ENCODE peak calls at places on chromosomes 5 and 9, in nine cellular contexts. Z is AG09309, W is AG04450, Q is fibroblast of villous mesenchyme, S is heart left ventricle, Y is AG10803, T is mucosa of descending colon, O is DND-41, F is fibroblast of mammary gland. P is an unnamed sample.

GRCh38 chr9:83707518-83707767 is 315 bp downstream of the UBQLN1 start:
- DNase-seq in Q (peak), F (no peak), W (no peak), O (no peak), T (no peak), Y (peak), S (no peak), Z (peak), P (no peak)

GRCh38 chr5:91016954-91017690 is 366.0 kb downstream of the ARRDC3 start:
- DNase-seq in Z (no peak), O (no peak), W (peak), Y (peak), S (no peak), Q (peak), T (no peak), F (peak), P (no peak)

GRCh38 chr9:69425402-69425801 is 100.4 kb downstream of the ENTREP1 start:
- DNase-seq in W (no peak), Q (no peak), F (no peak), Y (no peak), Z (no peak), T (no peak), O (no peak), S (no peak), P (no peak)

GRCh38 chr9:137988701-137989100 is 111.1 kb downstream of the CACNA1B start:
- DNase-seq in Q (no peak), Y (no peak), W (no peak), F (no peak), S (no peak), Z (no peak), O (no peak), T (no peak), P (no peak)

GRCh38 chr9:133849076-133849670 is 111.0 kb upstream of the SARDH start:
- DNase-seq in F (no peak), Y (no peak), S (peak), O (no peak), Q (no peak), T (peak), Z (no peak), W (no peak), P (no peak)

GRCh38 chr5:1516615-1517601 is 6.9 kb downstream of the LPCAT1 start:
- DNase-seq in O (peak), Y (peak), S (peak), F (peak), Q (peak), W (peak), Z (peak), T (peak), P (no peak)

GRCh38 chr5:61332369-61332745 is 299 bp downstream of the ZSWIM6 start:
- DNase-seq in Z (no peak), Y (peak), Q (no peak), O (peak), W (no peak), T (peak), F (no peak), S (peak), P (no peak)

GRCh38 chr9:106830527-106831140 is 32.3 kb upstream of the ZNF462 start:
- DNase-seq in Q (no peak), F (peak), T (no peak), Z (no peak), Y (peak), S (no peak), W (no peak), O (no peak), P (no peak)

GRCh38 chr9:4045556-4045955 is 254.3 kb downstream of the GLIS3 start:
- DNase-seq in T (no peak), F (no peak), Y (no peak), Q (peak), Z (no peak), O (no peak), W (no peak), S (no peak), P (no peak)

GRCh38 chr9:38418366-38418765 is 5.9 kb downstream of the IGFBPL1 start:
- DNase-seq in Q (no peak), T (no peak), Y (no peak), W (no peak), Z (no peak), O (no peak), F (no peak), S (no peak), P (no peak)

GRCh38 chr5:1080414-1080813 is 31.4 kb downstream of the SLC12A7 start:
- DNase-seq in S (no peak), W (no peak), Y (no peak), Q (no peak), F (no peak), O (no peak), T (no peak), Z (no peak), P (no peak)

GRCh38 chr5:4511996-4512656 is 628.0 kb upstream of the ADAMTS16 start:
- DNase-seq in O (peak), T (no peak), F (peak), Z (no peak), S (peak), Y (peak), W (no peak), Q (no peak), P (no peak)

GRCh38 chr5:131462479-131462878 is 172.6 kb downstream of the RAPGEF6 start:
- DNase-seq in S (no peak), Z (no peak), O (no peak), W (no peak), Q (no peak), Y (no peak), T (no peak), F (no peak), P (no peak)

GRCh38 chr9:92669527-92669889 is 423 bp downstream of the IPPK start:
- DNase-seq in S (no peak), F (no peak), O (peak), W (no peak), Q (no peak), Y (no peak), T (peak), Z (no peak), P (no peak)

GRCh38 chr5:178320281-178320855 is 87.8 kb upstream of the PHYKPL start:
- DNase-seq in F (no peak), S (no peak), T (no peak), W (no peak), O (no peak), Z (no peak), Y (no peak), Q (no peak), P (no peak)

GRCh38 chr5:9621379-9621903 is 8.7 kb downstream of the TAS2R1 start:
- DNase-seq in Z (peak), S (no peak), Y (peak), T (no peak), Q (peak), F (peak), W (peak), O (no peak), P (no peak)

GRCh38 chr9:98219794-98220370 is 27.4 kb upstream of the CORO2A start:
- DNase-seq in Q (no peak), O (no peak), Y (no peak), F (no peak), W (no peak), S (no peak), Z (no peak), T (no peak), P (no peak)

GRCh38 chr5:167665841-167666375 is 625.5 kb upstream of the WWC1 start:
- DNase-seq in F (no peak), W (no peak), S (no peak), Y (no peak), T (no peak), O (no peak), Z (no peak), Q (no peak), P (no peak)

GRCh38 chr9:13279284-13280162 is at the start of gene MPDZ:
- DNase-seq in S (peak), W (no peak), F (peak), O (no peak), Y (peak), T (peak), Z (no peak), Q (peak), P (no peak)

GRCh38 chr5:133806847-133807246 is 161.6 kb downstream of the C5orf15 start:
- DNase-seq in Y (no peak), T (no peak), O (no peak), F (no peak), Q (no peak), W (no peak), Z (no peak), S (no peak), P (no peak)

GRCh38 chr5:43037929-43038510 is 2.1 kb downstream of the ANXA2R start:
- DNase-seq in Z (no peak), T (no peak), S (no peak), Y (peak), F (peak), O (peak), W (no peak), Q (peak), P (no peak)

GRCh38 chr5:160922311-160922710 is 70.3 kb upstream of the ATP10B start:
- DNase-seq in F (no peak), S (no peak), Z (no peak), O (no peak), Q (no peak), W (no peak), Y (no peak), T (no peak), P (no peak)

GRCh38 chr9:130432362-130432761 is 12.4 kb upstream of the ASS1 start:
- DNase-seq in Y (no peak), T (peak), F (no peak), O (no peak), S (peak), Q (no peak), W (no peak), Z (no peak), P (no peak)

GRCh38 chr9:130433947-130434262 is 10.9 kb upstream of the ASS1 start:
- DNase-seq in Z (no peak), T (no peak), S (no peak), F (no peak), W (no peak), O (no peak), Y (no peak), Q (no peak), P (no peak)

GRCh38 chr9:130433168-130433946 is 11.4 kb upstream of the ASS1 start:
- DNase-seq in W (no peak), O (no peak), F (no peak), Z (no peak), Y (peak), S (peak), T (peak), Q (peak), P (no peak)

GRCh38 chr9:130431536-130432303 is 13.0 kb upstream of the ASS1 start:
- DNase-seq in F (no peak), S (peak), Z (no peak), T (peak), W (no peak), Q (no peak), Y (no peak), O (no peak), P (no peak)

GRCh38 chr9:130432796-130433167 is 12.0 kb upstream of the ASS1 start:
- DNase-seq in Q (no peak), Y (no peak), Z (no peak), S (peak), F (no peak), W (no peak), O (no peak), T (peak), P (no peak)
- H3K4me3 ChIP-seq in Q (no peak), Y (no peak), Z (no peak), S (no peak), F (no peak), W (peak), O (no peak), T (no peak), P (no peak)

GRCh38 chr9:86102626-86103025 is 3.3 kb upstream of the GOLM1 start:
- DNase-seq in Q (no peak), W (no peak), Y (no peak), Z (no peak), S (no peak), T (no peak), F (no peak), O (no peak), P (no peak)

GRCh38 chr9:86098793-86099694 is at the start of gene GOLM1:
- DNase-seq in Z (no peak), T (peak), Y (peak), F (peak), O (no peak), Q (peak), W (no peak), S (peak), P (no peak)

GRCh38 chr9:86096382-86096781 is 3.0 kb downstream of the GOLM1 start:
- DNase-seq in Q (peak), Z (no peak), S (no peak), O (no peak), F (peak), Y (peak), T (no peak), W (no peak), P (no peak)

GRCh38 chr9:86097510-86098224 is 1.7 kb downstream of the GOLM1 start:
- DNase-seq in S (no peak), Q (no peak), W (no peak), Z (no peak), T (no peak), O (no peak), F (no peak), Y (no peak), P (no peak)

GRCh38 chr9:86099695-86100364 is 472 bp upstream of the GOLM1 start:
- DNase-seq in Z (no peak), Y (peak), F (peak), W (no peak), O (no peak), S (peak), T (peak), Q (peak), P (no peak)
- TF ChIP-seq CTCF in Z (peak), Y (no peak), F (no peak), W (no peak), O (no peak), S (no peak), T (no peak), Q (no peak), P (peak)

DNA sequence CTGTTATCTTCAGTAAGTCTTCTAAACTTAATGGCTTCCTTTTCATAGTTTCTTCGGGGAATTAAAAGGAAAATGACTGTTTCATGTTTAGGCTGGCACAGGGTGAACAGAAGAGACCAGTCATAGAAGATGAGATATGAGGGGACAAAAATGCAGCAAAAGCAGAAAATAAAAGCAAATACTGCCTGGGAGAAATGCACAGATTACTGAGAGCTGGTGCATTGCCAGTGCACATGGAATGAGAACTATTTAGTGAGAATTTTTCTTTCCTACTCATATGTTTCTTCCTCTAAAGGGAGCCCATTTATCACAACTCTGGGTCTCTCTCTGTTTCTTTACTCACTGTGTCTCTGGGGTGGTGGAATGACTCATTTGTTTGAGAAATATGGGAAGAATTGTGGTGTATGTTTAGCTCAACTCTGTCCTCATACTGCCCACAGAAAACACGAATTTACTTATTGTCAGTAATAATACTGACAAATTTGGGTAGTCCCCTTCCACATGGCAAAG is 25.9 kb upstream of the ANKRD55 start:
- DNase-seq in F (peak), T (no peak), S (no peak), Q (peak), Z (peak), W (peak), Y (peak), O (no peak), P (no peak)
- H3K4me3 ChIP-seq in F (no peak), T (no peak), S (no peak), Q (peak), Z (no peak), W (no peak), Y (no peak), O (no peak), P (no peak)

GRCh38 chr5:83721878-83722779 is 1.5 kb upstream of the HAPLN1 start:
- DNase-seq in T (peak), S (peak), Y (peak), O (no peak), F (peak), Z (peak), Q (peak), W (peak), P (no peak)
- TF ChIP-seq CTCF in T (peak), S (peak), Y (peak), O (no peak), F (no peak), Z (peak), Q (peak), W (peak), P (peak)

P was measured in GM12864.